ENCODE peak calls at places on chromosomes 7 and 10, in nine cellular contexts. One of them, this sample, is unnamed.

GRCh38 chr10:80472234-80473095 is 18.4 kb downstream of the TSPAN14 start:
- DNase-seq in LoVo: no peak
- DNase-seq in ELF-1: no peak
- DNase-seq in CD8-positive, alpha-beta T cell: no peak
- DNase-seq in AML-193: no peak
- DNase-seq in skeletal muscle cell: peak; percentile 72
- DNase-seq in cerebellar cortex: no peak
- DNase-seq in HEK293T: no peak
- DNase-seq in EL: peak; percentile 85
- DNase-seq in this sample: peak; percentile 95

GRCh38 chr10:61438141-61438984 is 14.8 kb downstream of the TMEM26 start:
- DNase-seq in ELF-1: no peak
- DNase-seq in HEK293T: no peak
- DNase-seq in LoVo: no peak
- DNase-seq in AML-193: no peak
- DNase-seq in EL: peak; percentile 68
- DNase-seq in cerebellar cortex: no peak
- DNase-seq in skeletal muscle cell: no peak
- DNase-seq in CD8-positive, alpha-beta T cell: no peak
- DNase-seq in this sample: peak; percentile 56

GRCh38 chr10:11397980-11398580 is 213.4 kb downstream of the USP6NL start:
- DNase-seq in CD8-positive, alpha-beta T cell: no peak
- DNase-seq in HEK293T: no peak
- DNase-seq in skeletal muscle cell: no peak
- DNase-seq in LoVo: no peak
- DNase-seq in cerebellar cortex: peak; percentile 77
- DNase-seq in AML-193: no peak
- DNase-seq in ELF-1: no peak
- DNase-seq in EL: no peak
- DNase-seq in this sample: no peak

GRCh38 chr10:23314835-23315239 is 29.8 kb downstream of the C10orf67 start:
- DNase-seq in skeletal muscle cell: peak; percentile 66
- DNase-seq in cerebellar cortex: peak; percentile 72
- DNase-seq in HEK293T: peak; percentile 30
- DNase-seq in ELF-1: no peak
- DNase-seq in CD8-positive, alpha-beta T cell: no peak
- DNase-seq in LoVo: peak; percentile 77
- DNase-seq in EL: peak; percentile 81
- DNase-seq in AML-193: peak; percentile 70
- DNase-seq in this sample: peak; percentile 92

GRCh38 chr10:34427911-34428216 is 387.2 kb downstream of the PARD3 start:
- DNase-seq in AML-193: no peak
- DNase-seq in CD8-positive, alpha-beta T cell: no peak
- DNase-seq in LoVo: no peak
- DNase-seq in HEK293T: no peak
- DNase-seq in skeletal muscle cell: no peak
- DNase-seq in ELF-1: no peak
- DNase-seq in EL: no peak
- DNase-seq in cerebellar cortex: no peak
- DNase-seq in this sample: no peak

GRCh38 chr10:9951481-9952257 is 1066.0 kb upstream of the CELF2 start:
- DNase-seq in AML-193: no peak
- DNase-seq in EL: peak; percentile 50
- DNase-seq in skeletal muscle cell: no peak
- DNase-seq in HEK293T: no peak
- DNase-seq in LoVo: no peak
- DNase-seq in cerebellar cortex: no peak
- DNase-seq in CD8-positive, alpha-beta T cell: no peak
- DNase-seq in ELF-1: no peak
- DNase-seq in this sample: no peak

GRCh38 chr7:131652934-131653333 is 96.5 kb upstream of the PODXL start:
- DNase-seq in AML-193: no peak
- DNase-seq in ELF-1: no peak
- DNase-seq in EL: peak; percentile 12
- DNase-seq in HEK293T: no peak
- DNase-seq in cerebellar cortex: no peak
- DNase-seq in skeletal muscle cell: no peak
- DNase-seq in LoVo: no peak
- DNase-seq in CD8-positive, alpha-beta T cell: no peak
- DNase-seq in this sample: peak; percentile 46

GRCh38 chr7:56447864-56448693 is 331.9 kb upstream of the NUPR2 start:
- DNase-seq in LoVo: no peak
- DNase-seq in EL: no peak
- DNase-seq in HEK293T: no peak
- DNase-seq in skeletal muscle cell: no peak
- DNase-seq in cerebellar cortex: peak; percentile 19
- DNase-seq in CD8-positive, alpha-beta T cell: no peak
- DNase-seq in ELF-1: peak; percentile 69
- DNase-seq in AML-193: no peak
- DNase-seq in this sample: no peak

GRCh38 chr7:155188821-155189599 is 108.7 kb upstream of the INSIG1 start:
- DNase-seq in skeletal muscle cell: peak; percentile 67
- DNase-seq in EL: peak; percentile 13
- DNase-seq in HEK293T: no peak
- DNase-seq in CD8-positive, alpha-beta T cell: no peak
- DNase-seq in LoVo: no peak
- DNase-seq in cerebellar cortex: no peak
- DNase-seq in AML-193: no peak
- DNase-seq in ELF-1: no peak
- DNase-seq in this sample: peak; percentile 40

GRCh38 chr10:970311-971149 is 17.7 kb upstream of the GTPBP4 start:
- DNase-seq in AML-193: no peak
- DNase-seq in skeletal muscle cell: no peak
- DNase-seq in cerebellar cortex: peak; percentile 53
- DNase-seq in CD8-positive, alpha-beta T cell: no peak
- DNase-seq in EL: peak; percentile 18
- DNase-seq in ELF-1: no peak
- DNase-seq in HEK293T: no peak
- DNase-seq in LoVo: no peak
- DNase-seq in this sample: no peak

GRCh38 chr10:58806970-58807630 is 294.4 kb downstream of the BICC1 start:
- DNase-seq in skeletal muscle cell: no peak
- DNase-seq in HEK293T: no peak
- DNase-seq in AML-193: no peak
- DNase-seq in ELF-1: no peak
- DNase-seq in EL: no peak
- DNase-seq in CD8-positive, alpha-beta T cell: no peak
- DNase-seq in LoVo: no peak
- DNase-seq in cerebellar cortex: no peak
- DNase-seq in this sample: peak; percentile 65

GRCh38 chr10:103231047-103231551 is 14.6 kb upstream of the RPEL1 start:
- DNase-seq in HEK293T: no peak
- DNase-seq in cerebellar cortex: peak; percentile 88
- DNase-seq in AML-193: no peak
- DNase-seq in CD8-positive, alpha-beta T cell: no peak
- DNase-seq in ELF-1: peak; percentile 80
- DNase-seq in EL: peak; percentile 97
- DNase-seq in skeletal muscle cell: peak; percentile 83
- DNase-seq in LoVo: peak; percentile 68
- DNase-seq in this sample: peak; percentile 97

GRCh38 chr10:81018898-81019890 is 481.5 kb downstream of the SH2D4B start:
- DNase-seq in CD8-positive, alpha-beta T cell: no peak
- DNase-seq in EL: peak; percentile 2
- DNase-seq in AML-193: peak; percentile 39
- DNase-seq in HEK293T: peak; percentile 39
- DNase-seq in skeletal muscle cell: peak; percentile 12
- DNase-seq in LoVo: peak; percentile 10
- DNase-seq in ELF-1: peak; percentile 48
- DNase-seq in cerebellar cortex: peak; percentile 20
- DNase-seq in this sample: peak; percentile 43

GRCh38 chr7:158694650-158695049 is 10.0 kb downstream of the NCAPG2 start:
- DNase-seq in HEK293T: no peak
- DNase-seq in skeletal muscle cell: no peak
- DNase-seq in cerebellar cortex: no peak
- DNase-seq in ELF-1: no peak
- DNase-seq in CD8-positive, alpha-beta T cell: no peak
- DNase-seq in LoVo: no peak
- DNase-seq in EL: no peak
- DNase-seq in AML-193: no peak
- DNase-seq in this sample: no peak

GRCh38 chr10:129545257-129545656 is 78.2 kb downstream of the MGMT start:
- DNase-seq in skeletal muscle cell: peak; percentile 27
- DNase-seq in AML-193: no peak
- DNase-seq in HEK293T: no peak
- DNase-seq in ELF-1: no peak
- DNase-seq in CD8-positive, alpha-beta T cell: no peak
- DNase-seq in LoVo: no peak
- DNase-seq in EL: peak; percentile 18
- DNase-seq in cerebellar cortex: no peak
- DNase-seq in this sample: peak; percentile 59

GRCh38 chr7:8436965-8437364 is 3.6 kb downstream of the NXPH1 start:
- DNase-seq in skeletal muscle cell: no peak
- DNase-seq in CD8-positive, alpha-beta T cell: no peak
- DNase-seq in ELF-1: peak; percentile 88
- DNase-seq in HEK293T: peak; percentile 62
- DNase-seq in cerebellar cortex: peak; percentile 70
- DNase-seq in AML-193: peak; percentile 6
- DNase-seq in LoVo: peak; percentile 54
- DNase-seq in EL: peak; percentile 3
- DNase-seq in this sample: peak; percentile 3

GRCh38 chr10:133316266-133316665 is 7.6 kb downstream of the ZNF511 start:
- DNase-seq in HEK293T: no peak
- DNase-seq in AML-193: no peak
- DNase-seq in EL: no peak
- DNase-seq in skeletal muscle cell: no peak
- DNase-seq in cerebellar cortex: peak; percentile 28
- DNase-seq in CD8-positive, alpha-beta T cell: no peak
- DNase-seq in ELF-1: no peak
- DNase-seq in LoVo: no peak
- DNase-seq in this sample: no peak

GRCh38 chr7:23022258-23022745 is 8.4 kb upstream of the HYCC1 start:
- DNase-seq in EL: peak; percentile 90
- DNase-seq in LoVo: no peak
- DNase-seq in cerebellar cortex: no peak
- DNase-seq in ELF-1: no peak
- DNase-seq in AML-193: no peak
- DNase-seq in skeletal muscle cell: peak; percentile 86
- DNase-seq in HEK293T: no peak
- DNase-seq in CD8-positive, alpha-beta T cell: no peak
- DNase-seq in this sample: peak; percentile 94